ENCODE peak calls at places on chromosomes 13 and 19, in four cellular contexts. E is A549, G is HCT116, Z is keratinocyte. W is an unnamed sample.
A peak's percentile ranks its signal among the peaks of the same experiment; 100 is the strongest.

GRCh38 chr13:97328222-97328790 is 105.7 kb upstream of the RAP2A start:
- DNase-seq in Z (no peak), E (no peak), G (no peak), W (peak; percentile 13)

GRCh38 chr19:23882493-23882892 is 32.2 kb upstream of the ZNF726 start:
- DNase-seq in Z (no peak), E (no peak), G (no peak), W (no peak)

GRCh38 chr13:110116072-110116487 is 190.9 kb downstream of the COL4A1 start:
- DNase-seq in Z (no peak), G (peak; percentile 51), E (peak; percentile 52), W (no peak)

GRCh38 chr13:37369618-37370017 is 228.9 kb downstream of the POSTN start:
- DNase-seq in E (no peak), G (no peak), Z (no peak), W (no peak)

GRCh38 chr13:39448831-39449230 is 154.2 kb downstream of the LHFPL6 start:
- DNase-seq in E (no peak), G (no peak), Z (no peak), W (no peak)

GRCh38 chr13:67095621-67096020 is 134.5 kb downstream of the PCDH9 start:
- DNase-seq in E (no peak), Z (no peak), G (no peak), W (no peak)

GRCh38 chr13:111984349-111984748 is 82.6 kb upstream of the SOX1 start:
- DNase-seq in E (no peak), G (no peak), Z (no peak), W (no peak)

GRCh38 chr13:73717632-73718031 is 416.6 kb downstream of the KLF12 start:
- DNase-seq in Z (no peak), E (no peak), G (no peak), W (no peak)

GRCh38 chr13:109394311-109394988 is 391.9 kb downstream of the IRS2 start:
- DNase-seq in G (no peak), Z (no peak), E (no peak), W (no peak)

GRCh38 chr19:46913198-46913851 is 52.5 kb downstream of the ARHGAP35 start:
- DNase-seq in G (no peak), Z (no peak), E (no peak), W (no peak)

GRCh38 chr13:94860981-94861407 is 148.6 kb upstream of the SOX21 start:
- DNase-seq in Z (no peak), E (no peak), G (no peak), W (no peak)

GRCh38 chr19:49710372-49710951 is 19.5 kb downstream of the CPT1C start:
- DNase-seq in E (no peak), Z (no peak), G (peak; percentile 48), W (no peak)

GRCh38 chr13:73015799-73016198 is 43.0 kb upstream of the KLF5 start:
- DNase-seq in E (no peak), G (no peak), Z (no peak), W (no peak)

GRCh38 chr19:46821512-46822359 is 28.9 kb downstream of the AP2S1 start:
- DNase-seq in Z (no peak), G (no peak), E (no peak), W (no peak)

GRCh38 chr19:50506700-50507099 is 4.3 kb downstream of the JOSD2 start:
- DNase-seq in Z (no peak), G (no peak), E (no peak), W (no peak)

GRCh38 chr19:42067315-42067888 is 2.6 kb downstream of the GRIK5 start:
- DNase-seq in G (no peak), E (no peak), Z (no peak), W (no peak)

GRCh38 chr13:75801388-75801787 is 165.3 kb downstream of the LMO7 start:
- DNase-seq in Z (no peak), E (no peak), G (no peak), W (no peak)

GRCh38 chr13:75803175-75803611 is 167.1 kb downstream of the LMO7 start:
- DNase-seq in G (no peak), Z (no peak), E (no peak), W (no peak)

GRCh38 chr13:75802161-75802560 is 166.0 kb downstream of the LMO7 start:
- DNase-seq in Z (no peak), E (no peak), G (no peak), W (no peak)

GRCh38 chr13:75798353-75799245 is 162.5 kb downstream of the LMO7 start:
- DNase-seq in G (peak; percentile 39), Z (no peak), E (no peak), W (no peak)

DNA sequence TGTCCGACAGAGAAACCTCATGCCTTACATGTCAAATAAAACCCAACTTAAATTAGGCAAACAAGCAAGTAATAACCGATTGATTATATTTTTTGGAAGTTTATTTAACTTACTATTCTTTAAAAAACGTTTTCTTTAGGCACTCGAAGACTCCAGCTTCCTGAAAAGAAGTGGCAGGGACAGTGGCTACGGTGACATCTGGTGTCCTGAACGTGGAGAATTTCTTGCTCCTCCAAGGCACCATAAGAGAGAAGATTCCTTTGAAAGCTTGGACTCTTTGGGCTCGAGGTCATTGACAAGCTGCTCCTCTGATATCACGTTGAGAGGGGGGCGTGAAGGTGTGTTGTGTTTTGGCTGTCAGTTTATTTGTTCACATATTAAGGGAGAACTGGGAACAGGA is 164.4 kb downstream of the LMO7 start:
- DNase-seq in Z (no peak), E (no peak), G (peak; percentile 19), W (no peak)
- TF ChIP-seq CTCF in Z (no peak), E (peak; percentile 34), G (peak; percentile 62), W (no peak)

DNA sequence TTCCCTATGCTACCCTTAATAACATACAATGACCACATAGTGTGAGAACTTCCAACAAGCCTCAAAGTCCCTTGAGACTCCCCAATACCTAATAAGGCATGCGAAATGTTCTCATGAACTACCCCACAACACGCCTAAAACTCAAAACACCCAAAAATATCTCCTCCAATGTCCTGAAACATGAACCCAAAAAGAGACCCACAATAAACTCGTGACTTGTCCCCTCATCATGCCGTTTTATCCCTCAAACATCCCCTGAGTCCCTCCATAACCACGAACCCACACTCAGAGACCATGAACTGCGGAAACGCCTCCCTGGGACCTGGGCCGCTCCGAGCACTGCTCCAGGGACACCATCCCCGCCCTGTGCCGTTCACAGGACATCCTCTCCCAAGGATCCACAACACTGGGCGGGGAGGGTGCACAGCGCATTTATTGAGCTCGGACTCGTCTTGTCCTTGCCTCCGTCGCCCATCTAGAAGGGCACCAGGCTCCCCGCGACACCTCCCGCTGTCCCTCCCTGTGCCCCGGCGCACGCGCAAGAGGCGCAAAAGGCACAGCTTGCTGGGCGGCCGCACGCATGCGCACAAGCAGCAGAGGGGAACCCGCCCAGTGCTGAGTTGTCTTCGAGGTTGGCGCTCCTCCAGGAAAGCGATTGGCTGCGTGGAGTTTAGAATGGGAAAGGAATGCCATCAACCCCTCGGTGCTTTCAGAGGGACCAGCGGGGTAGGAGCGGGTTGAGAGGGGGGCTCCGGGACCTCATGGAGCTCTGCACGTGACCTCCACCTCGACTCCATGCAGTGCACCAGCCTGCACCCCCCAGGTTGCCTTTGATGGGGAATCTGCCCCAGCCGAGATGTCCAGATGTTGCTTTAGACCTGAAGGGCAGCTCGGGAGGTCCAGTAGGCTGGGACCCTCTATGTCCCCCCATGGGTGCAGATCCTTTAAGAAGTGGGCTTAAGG is 8.8 kb downstream of the FXYD3 start:
- DNase-seq in E (peak; percentile 100), Z (peak; percentile 75), G (peak; percentile 70), W (peak; percentile 94)
- H3K4me2 ChIP-seq in E (peak overlapping the region; percentile 91), Z (peak overlapping the region; percentile 76), G (peak overlapping the region; percentile 87), W (peak overlapping the region; percentile 99)

GRCh38 chr19:8832132-8833021 is at the start of the genes MBD3L1 and ZNF558:
- DNase-seq in Z (peak; percentile 85), G (peak; percentile 93), E (peak; percentile 83), W (peak; percentile 97)
- TF ChIP-seq CTCF in Z (no peak), G (no peak), E (peak; percentile 39), W (no peak)

GRCh38 chr13:113537909-113538688 is 46.5 kb upstream of the TFDP1 start:
- DNase-seq in G (no peak), Z (no peak), E (no peak), W (no peak)

GRCh38 chr13:113539822-113540221 is 44.7 kb upstream of the TFDP1 start:
- DNase-seq in E (no peak), Z (no peak), G (no peak), W (no peak)

GRCh38 chr13:113539176-113539575 is 45.4 kb upstream of the TFDP1 start:
- DNase-seq in G (no peak), E (no peak), Z (no peak), W (no peak)

GRCh38 chr13:113537205-113537604 is 46.7 kb upstream of the DCUN1D2 start:
- DNase-seq in E (no peak), Z (no peak), G (no peak), W (no peak)

DNA sequence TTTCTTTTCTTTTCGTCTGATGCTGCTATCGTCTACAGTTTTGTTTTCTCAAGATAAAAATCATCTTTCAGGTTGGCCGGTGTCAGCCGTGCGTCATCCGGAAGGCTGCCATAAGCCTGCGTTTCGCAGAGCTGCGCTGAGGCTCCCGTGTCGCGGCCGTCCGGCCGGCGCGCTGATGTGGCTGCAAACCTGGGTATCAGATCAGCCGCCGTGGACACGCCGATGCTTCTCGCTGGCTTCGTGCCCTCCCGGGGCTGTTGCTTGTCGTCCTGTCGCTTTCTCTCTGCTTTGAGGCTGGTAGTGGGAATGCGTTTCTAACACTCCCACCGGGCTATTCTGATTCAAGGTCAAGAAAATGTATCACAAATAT is 45.9 kb upstream of the TFDP1 start:
- DNase-seq in G (no peak), Z (no peak), E (no peak), W (no peak)
- H3K4me2 ChIP-seq in G (no peak overlapping the region), Z (no peak overlapping the region), E (no peak overlapping the region), W (no peak overlapping the region)

GRCh38 chr13:93172109-93172508 is 54.5 kb upstream of the GPC6 start:
- DNase-seq in G (no peak), Z (no peak), E (no peak), W (no peak)
- TF ChIP-seq CTCF in G (no peak), Z (no peak), E (no peak), W (peak; percentile 44)

W was measured in PC-9.